ENCODE peak calls at places on chromosome 2, in six cellular contexts. G is HCT116, R is K562, I is HepG2, K is GM12878, P is H1. E is an unnamed sample.
A peak's percentile ranks its signal among the peaks of the same experiment; 100 is the strongest.

GRCh38 chr2:6973895-6974545 is 56.8 kb downstream of the RNF144A start:
- DNase-seq in I (no peak), P (no peak), G (peak; percentile 66), K (no peak), R (no peak), E (no peak)

GRCh38 chr2:19362094-19362649 is 3.7 kb upstream of the OSR1 start:
- DNase-seq in P (no peak), R (no peak), G (no peak), I (no peak), K (no peak), E (no peak)

GRCh38 chr2:229901819-229902218 is 20.0 kb downstream of the TRIP12 start:
- DNase-seq in P (no peak), R (peak; percentile 12), I (no peak), K (no peak), G (peak; percentile 73), E (no peak)

GRCh38 chr2:109238580-109238979 is 109.6 kb downstream of the SH3RF3 start:
- DNase-seq in G (no peak), I (no peak), P (no peak), R (no peak), K (peak; percentile 59), E (no peak)

GRCh38 chr2:68375522-68376040 is 10.5 kb downstream of the PLEK start:
- DNase-seq in G (no peak), I (no peak), K (no peak), R (no peak), P (no peak), E (no peak)

GRCh38 chr2:43018179-43019024 is 208.0 kb downstream of the ZFP36L2 start:
- DNase-seq in K (no peak), I (peak; percentile 90), R (no peak), G (no peak), P (no peak), E (no peak)

GRCh38 chr2:207676827-207677354 is 34.5 kb upstream of the CCNYL1 start:
- DNase-seq in R (no peak), P (no peak), G (no peak), I (peak; percentile 26), K (no peak), E (no peak)

GRCh38 chr2:72236445-72237067 is 88.9 kb upstream of the CYP26B1 start:
- DNase-seq in G (peak; percentile 36), I (no peak), R (no peak), P (no peak), K (no peak), E (no peak)

GRCh38 chr2:216661639-216662375 is 28.6 kb downstream of the IGFBP2 start:
- DNase-seq in K (no peak), P (no peak), R (no peak), I (peak; percentile 36), G (no peak), E (no peak)

GRCh38 chr2:199929257-199929656 is 18.2 kb downstream of the C2orf69 start:
- DNase-seq in P (no peak), I (no peak), R (no peak), G (no peak), K (no peak), E (no peak)

GRCh38 chr2:71619230-71619741 is 165.9 kb downstream of the DYSF start:
- DNase-seq in I (no peak), R (no peak), P (no peak), G (no peak), K (no peak), E (no peak)

GRCh38 chr2:3526871-3527270 is 7.5 kb upstream of the ADI1 start:
- DNase-seq in R (no peak), K (no peak), I (no peak), G (no peak), P (no peak), E (no peak)

GRCh38 chr2:26429779-26430654 is 28.3 kb downstream of the DRC1 start:
- DNase-seq in K (no peak), P (no peak), I (no peak), R (no peak), G (no peak), E (no peak)

GRCh38 chr2:128520787-128521186 is 202.1 kb upstream of the HS6ST1 start:
- DNase-seq in I (no peak), K (peak; percentile 49), P (no peak), R (no peak), G (no peak), E (no peak)

GRCh38 chr2:220915087-220915486 is 657.0 kb downstream of the EPHA4 start:
- DNase-seq in R (no peak), G (no peak), I (no peak), K (no peak), P (no peak), E (no peak)

GRCh38 chr2:60519259-60519863 is 34.1 kb downstream of the BCL11A start:
- DNase-seq in K (no peak), I (no peak), P (no peak), G (no peak), R (no peak), E (no peak)

GRCh38 chr2:132980304-132980703 is 310.3 kb upstream of the LYPD1 start:
- DNase-seq in I (no peak), K (no peak), P (no peak), G (no peak), R (no peak), E (no peak)

GRCh38 chr2:239299218-239299939 is 101.4 kb downstream of the HDAC4 start:
- DNase-seq in R (no peak), I (peak; percentile 87), G (no peak), K (no peak), P (no peak), E (no peak)

GRCh38 chr2:72788756-72789155 is 37.1 kb downstream of the EXOC6B start:
- DNase-seq in I (no peak), R (no peak), G (no peak), P (no peak), K (no peak), E (no peak)

GRCh38 chr2:172434821-172435607 is 7.6 kb downstream of the ITGA6 start:
- DNase-seq in P (no peak), K (no peak), G (no peak), I (no peak), R (no peak), E (peak; percentile 54)

GRCh38 chr2:26982102-26982742 is 11.8 kb downstream of the MAPRE3 start:
- DNase-seq in R (peak; percentile 53), I (peak; percentile 78), K (no peak), G (peak; percentile 36), P (no peak), E (no peak)

DNA sequence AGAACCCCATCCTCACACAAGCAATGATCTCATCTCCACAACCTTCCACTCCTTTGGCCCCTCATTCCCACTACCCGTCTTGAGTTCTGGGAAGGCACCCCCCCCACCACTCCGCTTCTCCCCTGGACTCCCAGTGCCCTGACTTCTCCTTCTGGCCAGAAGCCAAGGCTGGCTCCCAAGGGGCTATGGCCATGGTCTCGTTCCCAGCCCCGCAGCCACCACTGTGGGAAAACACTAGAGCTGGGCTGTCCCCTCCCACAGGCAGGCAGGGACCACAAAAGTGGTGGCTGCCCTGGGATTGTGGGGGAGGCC is 1.5 kb upstream of the ANKRD39 start:
- DNase-seq in R (no peak), K (no peak), P (no peak), G (no peak), I (no peak), E (no peak)
- TF ChIP-seq ZNF274 in R (no peak), K (no peak), P (no peak), G (no peak), I (no peak), E (no peak)

GRCh38 chr2:236775521-236775920 is 205.9 kb downstream of the ACKR3 start:
- DNase-seq in G (no peak), R (no peak), P (no peak), K (no peak), I (no peak), E (no peak)

GRCh38 chr2:236774171-236774570 is 204.5 kb downstream of the ACKR3 start:
- DNase-seq in G (no peak), P (no peak), I (no peak), R (no peak), K (no peak), E (no peak)

GRCh38 chr2:236776695-236777251 is 207.1 kb downstream of the ACKR3 start:
- DNase-seq in P (no peak), G (no peak), R (no peak), K (no peak), I (no peak), E (no peak)

GRCh38 chr2:236773206-236773605 is 203.6 kb downstream of the ACKR3 start:
- DNase-seq in K (no peak), I (no peak), R (no peak), G (no peak), P (no peak), E (no peak)

GRCh38 chr2:236777408-236777807 is 207.8 kb downstream of the ACKR3 start:
- DNase-seq in G (no peak), R (no peak), K (no peak), P (no peak), I (no peak), E (no peak)
- H3K9ac ChIP-seq in G (no peak overlapping the region), R (no peak overlapping the region), K (no peak overlapping the region), P (no peak overlapping the region), I (no peak overlapping the region), E (no peak overlapping the region)

GRCh38 chr2:183455056-183455455 is 330.8 kb downstream of the NUP35 start:
- DNase-seq in R (no peak), P (no peak), G (no peak), I (no peak), K (no peak), E (no peak)
- TF ChIP-seq ZNF274 in R (no peak), P (no peak), G (no peak), I (no peak), K (no peak), E (no peak)

DNA sequence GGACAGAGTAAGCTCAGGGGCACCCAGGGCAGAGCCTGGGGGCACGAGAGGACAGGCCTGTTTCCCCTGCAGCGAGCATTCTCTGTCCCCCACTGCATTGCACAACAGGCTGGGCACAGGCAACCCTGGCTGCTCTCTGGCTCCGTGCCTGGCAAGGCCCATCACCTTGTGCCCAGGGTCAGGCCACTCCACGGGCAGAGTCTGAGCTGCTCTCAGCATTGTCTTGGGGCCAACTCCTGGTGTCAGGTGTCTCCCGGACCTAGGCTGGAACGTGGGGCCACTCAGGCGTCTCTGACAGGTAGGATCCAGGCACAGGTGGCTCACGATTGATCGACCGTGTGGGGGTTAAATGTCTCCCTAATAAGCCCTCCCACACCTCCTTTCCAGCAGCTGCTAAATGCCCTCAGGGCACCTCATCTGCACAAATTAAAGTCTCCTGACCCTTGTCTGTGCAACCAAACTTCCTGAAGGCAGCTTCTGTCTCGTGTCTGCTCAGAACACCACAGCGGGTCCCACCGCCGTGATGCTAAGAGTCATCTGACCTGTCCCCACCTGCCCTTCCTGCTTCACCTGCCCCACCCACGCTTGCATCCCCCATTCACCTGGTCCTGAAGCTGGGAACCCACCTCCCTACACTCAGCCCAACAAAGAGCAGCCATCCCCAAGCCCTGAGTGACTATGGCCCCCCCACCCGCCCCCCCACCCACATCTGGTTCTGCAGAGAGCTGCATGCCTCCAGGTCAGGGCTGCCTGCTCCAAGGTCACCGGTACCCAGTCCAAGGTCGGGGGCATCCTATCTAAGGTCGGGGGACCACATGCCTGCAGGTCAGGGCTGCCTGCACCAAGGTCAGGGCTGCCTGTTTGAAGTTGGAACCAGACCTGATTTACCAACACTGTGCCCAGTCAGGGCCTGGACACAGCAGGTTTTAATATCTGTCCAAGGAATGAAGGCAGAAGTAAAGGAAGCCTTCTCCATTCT is 66.4 kb upstream of the GPC1 start:
- DNase-seq in K (no peak), G (no peak), P (no peak), R (no peak), I (no peak), E (no peak)
- H3K9ac ChIP-seq in K (no peak overlapping the region), G (peak overlapping the region; percentile 66), P (no peak overlapping the region), R (no peak overlapping the region), I (no peak overlapping the region), E (no peak overlapping the region)